ENCODE peak calls at places on chromosomes 13 and 19, in eight cellular contexts. Y is stomach, Z is cardiac muscle cell, L is Panc1, B is upper lobe of left lung, I is HCT116, H is fibroblast of pulmonary artery, X is fibroblast of lung. V is an unnamed sample.

GRCh38 chr13:102558029-102558428 is 38.8 kb upstream of the TPP2 start:
- DNase-seq in Y (no peak), Z (no peak), L (no peak), B (no peak), I (no peak), H (no peak), X (no peak), V (no peak)

GRCh38 chr19:6522712-6523111 is 8.1 kb upstream of the TNFSF9 start:
- DNase-seq in Y (no peak), Z (no peak), L (no peak), B (no peak), I (no peak), H (no peak), X (no peak), V (no peak)

GRCh38 chr19:37716140-37716539 is 3.4 kb downstream of the ZNF607 start:
- DNase-seq in Y (no peak), Z (no peak), L (no peak), B (no peak), I (no peak), H (no peak), X (no peak), V (no peak)

GRCh38 chr19:46297700-46298476 is 1.0 kb downstream of the HIF3A start:
- DNase-seq in Y (peak; percentile 50), Z (no peak), L (no peak), B (peak; percentile 87), I (no peak), H (peak; percentile 92), X (no peak), V (no peak)

GRCh38 chr19:36215276-36216171 is 618 bp downstream of the ZNF146 start:
- DNase-seq in Y (no peak), Z (peak; percentile 17), L (no peak), B (no peak), I (no peak), H (peak; percentile 53), X (peak; percentile 57), V (no peak)

GRCh38 chr13:52009985-52010384 is 1.3 kb downstream of the ATP7B start:
- DNase-seq in Y (no peak), Z (no peak), L (no peak), B (no peak), I (no peak), H (no peak), X (no peak), V (no peak)

GRCh38 chr13:19161308-19161707 is 20.3 kb downstream of the TUBA3C start:
- DNase-seq in Y (no peak), Z (no peak), L (no peak), B (no peak), I (no peak), H (no peak), X (no peak), V (no peak)

GRCh38 chr19:11538232-11539036 is at the start of gene CNN1:
- DNase-seq in Y (peak; percentile 29), Z (peak; percentile 91), L (no peak), B (peak; percentile 71), I (no peak), H (peak; percentile 74), X (peak; percentile 95), V (no peak)

GRCh38 chr13:61414136-61414535 is 1.5 kb downstream of the PCDH20 start:
- DNase-seq in Y (no peak), Z (no peak), L (no peak), B (no peak), I (no peak), H (no peak), X (no peak), V (no peak)

GRCh38 chr19:51796195-51796679 is 1.3 kb downstream of the FPR3 start:
- DNase-seq in Y (no peak), Z (no peak), L (no peak), B (no peak), I (no peak), H (no peak), X (no peak), V (no peak)

GRCh38 chr19:38551450-38551813 is 66.3 kb downstream of the MAP4K1 start:
- DNase-seq in Y (no peak), Z (no peak), L (no peak), B (no peak), I (no peak), H (no peak), X (no peak), V (no peak)

GRCh38 chr13:24008679-24009078 is 111.4 kb upstream of the C1QTNF9B start:
- DNase-seq in Y (no peak), Z (no peak), L (no peak), B (no peak), I (no peak), H (no peak), X (peak; percentile 70), V (no peak)

GRCh38 chr13:27211271-27211670 is 39.7 kb upstream of the USP12 start:
- DNase-seq in Y (no peak), Z (no peak), L (no peak), B (no peak), I (no peak), H (no peak), X (no peak), V (no peak)

GRCh38 chr13:89748716-89749115 is 1598.8 kb upstream of the MIR17HG start:
- DNase-seq in Y (no peak), Z (peak; percentile 70), L (no peak), B (no peak), I (no peak), H (peak; percentile 10), X (peak; percentile 17), V (no peak)

GRCh38 chr13:80663788-80664187 is 322.9 kb upstream of the SPRY2 start:
- DNase-seq in Y (no peak), Z (no peak), L (no peak), B (no peak), I (no peak), H (no peak), X (no peak), V (no peak)

GRCh38 chr19:17448190-17448967 is at the start of gene TMEM221:
- DNase-seq in Y (peak; percentile 47), Z (peak; percentile 71), L (no peak), B (peak; percentile 91), I (no peak), H (peak; percentile 19), X (peak; percentile 16), V (no peak)

GRCh38 chr13:68850160-68850559 is 1257.5 kb upstream of the ATXN8OS start:
- DNase-seq in Y (no peak), Z (no peak), L (no peak), B (no peak), I (no peak), H (no peak), X (peak; percentile 77), V (no peak)

GRCh38 chr13:79340490-79340889 is 65.6 kb downstream of the RBM26 start:
- DNase-seq in Y (no peak), Z (no peak), L (no peak), B (no peak), I (no peak), H (no peak), X (no peak), V (no peak)

GRCh38 chr13:52788011-52788410 is 48.4 kb upstream of the CNMD start:
- DNase-seq in Y (no peak), Z (no peak), L (no peak), B (no peak), I (no peak), H (no peak), X (no peak), V (no peak)

GRCh38 chr19:28553005-28553404 is 659.9 kb downstream of the UQCRFS1 start:
- DNase-seq in Y (no peak), Z (no peak), L (no peak), B (no peak), I (no peak), H (no peak), X (peak; percentile 0), V (no peak)

GRCh38 chr13:20425819-20426219 is 99.8 kb downstream of the CRYL1 start:
- DNase-seq in Y (no peak), Z (no peak), L (no peak), B (no peak), I (no peak), H (no peak), X (peak; percentile 20), V (no peak)

GRCh38 chr13:99655351-99656091 is 154.2 kb downstream of the TM9SF2 start:
- DNase-seq in Y (no peak), Z (no peak), L (no peak), B (no peak), I (peak; percentile 90), H (no peak), X (peak; percentile 90), V (no peak)

GRCh38 chr19:8396563-8397203 is 6.5 kb downstream of the RAB11B start:
- DNase-seq in Y (peak; percentile 75), Z (peak; percentile 38), L (peak; percentile 18), B (peak; percentile 88), I (no peak), H (peak; percentile 69), X (peak; percentile 42), V (peak; percentile 24)
- TF ChIP-seq CTCF in Y (peak; percentile 49), Z (peak; percentile 76), L (peak; percentile 85), B (peak; percentile 54), I (peak; percentile 75), H (peak; percentile 73), X (peak; percentile 64), V (peak; percentile 68)

GRCh38 chr19:4580021-4580901 is 20.8 kb upstream of the SEMA6B start:
- DNase-seq in Y (no peak), Z (peak; percentile 63), L (no peak), B (peak; percentile 75), I (no peak), H (no peak), X (no peak), V (no peak)
- H3K4me3 ChIP-seq in Y (peak overlapping the region; percentile 36), Z (peak overlapping the region; percentile 85), L (peak overlapping the region; percentile 26), B (no peak overlapping the region), I (peak overlapping the region; percentile 78), H (peak overlapping the region; percentile 63), X (no peak overlapping the region), V (no peak overlapping the region)

GRCh38 chr13:93765056-93765455 is 538.4 kb downstream of the GPC6 start:
- DNase-seq in Y (no peak), Z (no peak), L (no peak), B (no peak), I (no peak), H (no peak), X (peak; percentile 52), V (no peak)
- TF ChIP-seq CTCF in Y (no peak), Z (no peak), L (no peak), B (no peak), I (no peak), H (no peak), X (no peak), V (no peak)

DNA sequence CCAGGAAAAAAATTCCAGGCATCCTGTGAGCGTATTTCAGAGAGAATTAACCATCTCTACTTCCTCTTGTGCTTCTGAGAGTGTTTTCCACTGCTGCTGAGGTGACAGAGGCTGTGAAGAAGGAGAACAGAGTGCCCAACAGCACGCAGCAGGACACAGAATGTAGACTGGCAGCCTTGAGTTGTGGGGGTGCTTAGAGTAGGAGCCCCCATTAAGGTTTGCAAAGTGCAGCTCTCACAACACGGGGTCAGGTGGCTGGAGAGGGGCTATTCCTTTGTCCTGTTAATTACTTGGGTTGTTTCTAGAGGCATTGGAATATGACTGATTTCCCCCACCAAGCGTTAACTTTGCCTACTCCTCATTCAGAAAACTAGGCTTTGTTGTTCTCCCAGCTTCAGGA is 370.6 kb downstream of the TSHZ3 start:
- DNase-seq in Y (no peak), Z (no peak), L (no peak), B (no peak), I (no peak), H (no peak), X (no peak), V (no peak)
- H3K4me3 ChIP-seq in Y (no peak overlapping the region), Z (no peak overlapping the region), L (no peak overlapping the region), B (no peak overlapping the region), I (no peak overlapping the region), H (no peak overlapping the region), X (no peak overlapping the region), V (no peak overlapping the region)

V was measured in HFF-Myc.